ENCODE peak calls at places on chromosomes 13 and 19, in ten cellular contexts. U is GM23338, D is ascending aorta, A is neuronal stem cell, F is heart right ventricle, B is IMR-90, O is cardiac muscle cell, H is psoas muscle, T is upper lobe of right lung, Y is tibial artery. Z is an unnamed sample.

GRCh38 chr13:51907040-51907732 is 45.4 kb downstream of the CCDC70 start:
- DNase-seq in F (no peak), Y (no peak), D (no peak), H (no peak), O (no peak), B (no peak), A (no peak), U (no peak), T (no peak), Z (no peak)

GRCh38 chr13:97275775-97276501 is 53.8 kb downstream of the MBNL2 start:
- DNase-seq in T (no peak), U (no peak), A (no peak), Y (no peak), B (no peak), O (no peak), D (no peak), F (no peak), H (no peak), Z (no peak)

GRCh38 chr13:101556676-101557121 is 104.2 kb downstream of the ITGBL1 start:
- DNase-seq in Y (peak; percentile 38), O (no peak), B (peak; percentile 7), F (no peak), H (peak; percentile 23), U (no peak), T (no peak), A (no peak), D (peak; percentile 72), Z (peak; percentile 48)

GRCh38 chr19:802497-802887 is 5.2 kb downstream of the PTBP1 start:
- DNase-seq in D (no peak), O (no peak), T (no peak), Y (no peak), H (no peak), A (no peak), B (no peak), F (no peak), U (peak; percentile 25), Z (no peak)

GRCh38 chr13:114079601-114080536 is 52.6 kb downstream of the RASA3 start:
- DNase-seq in B (no peak), O (no peak), T (peak; percentile 62), D (peak; percentile 54), F (no peak), A (no peak), H (no peak), Y (peak; percentile 28), U (no peak), Z (peak; percentile 6)

GRCh38 chr19:12791345-12792047 is at the start of gene JUNB:
- DNase-seq in U (peak; percentile 87), B (peak; percentile 96), Y (peak; percentile 95), O (peak; percentile 99), F (peak; percentile 98), A (no peak), T (peak; percentile 99), D (peak; percentile 99), H (peak; percentile 98), Z (peak; percentile 96)

GRCh38 chr13:44132710-44133109 is 240.9 kb upstream of the SERP2 start:
- DNase-seq in D (peak; percentile 93), O (peak; percentile 75), B (peak; percentile 71), H (peak; percentile 75), U (no peak), Y (peak; percentile 80), A (no peak), T (peak; percentile 87), F (peak; percentile 71), Z (peak; percentile 67)

GRCh38 chr13:70964124-70964523 is 855.9 kb upstream of the KLHL1 start:
- DNase-seq in Y (no peak), O (no peak), A (no peak), F (no peak), U (no peak), H (no peak), T (no peak), B (no peak), D (no peak), Z (no peak)

GRCh38 chr13:99356216-99357089 is 49.3 kb upstream of the GPR183 start:
- DNase-seq in U (no peak), F (peak; percentile 31), T (no peak), O (peak; percentile 87), D (peak; percentile 71), H (no peak), B (peak; percentile 87), Y (peak; percentile 43), A (no peak), Z (no peak)

GRCh38 chr13:66634384-66634783 is 595.8 kb downstream of the PCDH9 start:
- DNase-seq in A (no peak), O (no peak), H (no peak), U (no peak), D (no peak), B (peak; percentile 16), T (no peak), F (no peak), Y (no peak), Z (no peak)

GRCh38 chr19:44891016-44891882 is at the start of gene TOMM40:
- DNase-seq in F (no peak), H (peak; percentile 100), Y (no peak), D (no peak), A (no peak), O (no peak), T (no peak), U (peak; percentile 81), B (peak; percentile 100), Z (no peak)

GRCh38 chr13:101970339-101970738 is 431.5 kb downstream of the FGF14 start:
- DNase-seq in H (no peak), A (no peak), B (no peak), Y (no peak), D (no peak), F (no peak), U (peak; percentile 26), O (no peak), T (no peak), Z (no peak)

GRCh38 chr13:80655778-80656518 is 315.0 kb upstream of the SPRY2 start:
- DNase-seq in D (no peak), A (no peak), B (no peak), H (no peak), Y (no peak), T (no peak), O (no peak), F (no peak), U (peak; percentile 16), Z (no peak)

GRCh38 chr13:80663788-80664187 is 322.9 kb upstream of the SPRY2 start:
- DNase-seq in T (no peak), O (no peak), H (no peak), A (no peak), Y (no peak), D (no peak), F (no peak), U (no peak), B (no peak), Z (no peak)

GRCh38 chr13:80654638-80655249 is 313.8 kb upstream of the SPRY2 start:
- DNase-seq in B (no peak), D (no peak), U (peak; percentile 8), A (no peak), Y (no peak), H (no peak), T (peak; percentile 61), O (no peak), F (peak; percentile 20), Z (no peak)

DNA sequence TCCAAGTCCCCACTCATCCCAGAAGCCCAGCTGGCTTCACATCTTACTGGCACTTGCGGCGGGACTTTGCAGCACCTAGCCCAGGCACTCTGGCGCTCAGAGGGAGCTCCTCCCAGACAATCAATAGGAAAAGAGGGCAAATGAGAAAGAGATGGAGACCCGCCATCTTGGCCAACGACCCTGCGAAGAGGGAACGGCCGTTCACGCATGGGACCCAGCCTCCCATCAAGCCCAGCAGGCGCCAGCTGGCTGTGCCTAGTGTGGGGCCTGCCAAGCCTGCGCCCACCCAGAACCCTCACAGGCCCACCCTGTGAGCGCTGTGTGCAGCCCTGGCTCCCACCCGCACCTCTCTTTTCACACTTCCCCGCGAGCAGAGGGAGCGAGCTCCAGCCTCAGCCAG is 317.8 kb upstream of the SPRY2 start:
- DNase-seq in B (no peak), A (no peak), U (no peak), H (no peak), O (no peak), Y (no peak), F (no peak), D (no peak), T (no peak), Z (no peak)
- H3K27ac ChIP-seq in B (no peak overlapping the region), A (no peak overlapping the region), U (no peak overlapping the region), H (no peak overlapping the region), O (no peak overlapping the region), Y (no peak overlapping the region), F (no peak overlapping the region), D (no peak overlapping the region), T (no peak overlapping the region), Z (no peak overlapping the region)

GRCh38 chr19:14089662-14090508 is 666 bp downstream of the SAMD1 start:
- DNase-seq in F (peak; percentile 60), T (peak; percentile 83), U (peak; percentile 71), Y (peak; percentile 47), B (peak; percentile 74), A (peak; percentile 61), D (peak; percentile 77), H (peak; percentile 69), O (peak; percentile 75), Z (no peak)
- H3K27ac ChIP-seq in F (no peak overlapping the region), T (peak overlapping the region; percentile 55), U (no peak overlapping the region), Y (peak overlapping the region; percentile 94), B (peak overlapping the region; percentile 61), A (peak overlapping the region; percentile 82), D (peak overlapping the region; percentile 52), H (peak overlapping the region; percentile 89), O (no peak overlapping the region), Z (peak overlapping the region; percentile 96)

GRCh38 chr19:15300533-15301194 is 31.7 kb downstream of the BRD4 start:
- DNase-seq in U (no peak), H (no peak), O (peak; percentile 83), T (no peak), Y (no peak), B (peak; percentile 88), A (no peak), D (no peak), F (no peak), Z (no peak)

GRCh38 chr19:15296841-15297415 is 35.4 kb downstream of the BRD4 start:
- DNase-seq in H (no peak), A (no peak), F (no peak), B (no peak), Y (no peak), O (no peak), U (no peak), D (no peak), T (peak; percentile 46), Z (no peak)

GRCh38 chr19:15297416-15298224 is 34.7 kb downstream of the BRD4 start:
- DNase-seq in D (no peak), Y (no peak), T (peak; percentile 22), A (no peak), F (no peak), H (no peak), U (peak; percentile 44), B (peak; percentile 83), O (peak; percentile 57), Z (no peak)

GRCh38 chr19:15298847-15299567 is 33.3 kb downstream of the BRD4 start:
- DNase-seq in T (peak; percentile 58), A (no peak), U (no peak), H (no peak), O (no peak), D (no peak), Y (no peak), F (no peak), B (no peak), Z (no peak)

GRCh38 chr19:15299568-15300409 is 32.5 kb downstream of the BRD4 start:
- DNase-seq in D (no peak), A (no peak), U (no peak), H (no peak), O (peak; percentile 68), F (no peak), B (peak; percentile 89), Y (no peak), T (peak; percentile 47), Z (no peak)
- H3K27ac ChIP-seq in D (peak overlapping the region; percentile 12), A (no peak overlapping the region), U (peak overlapping the region; percentile 76), H (no peak overlapping the region), O (peak overlapping the region; percentile 81), F (no peak overlapping the region), B (peak overlapping the region; percentile 56), Y (peak overlapping the region; percentile 33), T (peak overlapping the region; percentile 55), Z (no peak overlapping the region)

GRCh38 chr13:22198656-22199217 is 527.9 kb downstream of the FGF9 start:
- DNase-seq in O (no peak), A (no peak), T (no peak), U (peak; percentile 18), H (no peak), D (no peak), F (no peak), Y (no peak), B (no peak), Z (no peak)
- H3K27ac ChIP-seq in O (no peak overlapping the region), A (no peak overlapping the region), T (no peak overlapping the region), U (peak overlapping the region; percentile 60), H (no peak overlapping the region), D (peak overlapping the region; percentile 25), F (no peak overlapping the region), Y (peak overlapping the region; percentile 11), B (no peak overlapping the region), Z (no peak overlapping the region)